ENCODE peak calls at places on chromosomes 6 and 20, in four cellular contexts. X is activated CD4-positive, alpha-beta T cell treated with anti-CD3 and anti-CD28 coated beads for 36 hours; W is effector memory CD8-positive, alpha-beta T cell; B is T-helper 17 cell. M is an unnamed sample.
A peak's percentile ranks its signal among the peaks of the same experiment; 100 is the strongest.

GRCh38 chr20:22339946-22340345 is 244.4 kb downstream of the FOXA2 start:
- ATAC-seq in X (no peak), W (no peak), B (no peak), M (no peak)

GRCh38 chr6:129552413-129552812 is 157.6 kb downstream of the ARHGAP18 start:
- ATAC-seq in X (no peak), W (no peak), B (no peak), M (no peak)

GRCh38 chr6:148530394-148530923 is 187.8 kb downstream of the SASH1 start:
- ATAC-seq in X (no peak), W (no peak), B (no peak), M (peak; percentile 60)

GRCh38 chr6:148193063-148193680 is 149.5 kb upstream of the SASH1 start:
- ATAC-seq in X (no peak), W (no peak), B (no peak), M (no peak)

GRCh38 chr6:45054610-45055009 is 273.5 kb upstream of the RUNX2 start:
- ATAC-seq in X (no peak), W (peak; percentile 66), B (peak; percentile 50), M (no peak)

GRCh38 chr6:87116922-87117321 is 22.0 kb upstream of the CGA start:
- ATAC-seq in X (no peak), W (no peak), B (no peak), M (no peak)

GRCh38 chr20:12058201-12058600 is 140.5 kb downstream of the BTBD3 start:
- ATAC-seq in X (no peak), W (no peak), B (no peak), M (no peak)

GRCh38 chr6:157688960-157689599 is 134.0 kb upstream of the SNX9 start:
- ATAC-seq in X (no peak), W (no peak), B (no peak), M (no peak)

GRCh38 chr6:53103993-53104675 is 38.9 kb downstream of the FBXO9 start:
- ATAC-seq in X (no peak), W (no peak), B (no peak), M (no peak)

GRCh38 chr20:36017034-36017951 is 48.9 kb downstream of the CNBD2 start:
- ATAC-seq in X (no peak), W (no peak), B (no peak), M (peak; percentile 17)

GRCh38 chr6:155256122-155256795 is 7.6 kb upstream of the CLDN20 start:
- ATAC-seq in X (no peak), W (no peak), B (no peak), M (no peak)

GRCh38 chr6:11410539-11411307 is 126.8 kb upstream of the TMEM170B start:
- ATAC-seq in X (peak; percentile 72), W (no peak), B (no peak), M (peak; percentile 79)

GRCh38 chr6:301526-301925 is 9.2 kb downstream of the DUSP22 start:
- ATAC-seq in X (no peak), W (no peak), B (no peak), M (no peak)

GRCh38 chr6:106692112-106692822 is 62.9 kb downstream of the QRSL1 start:
- ATAC-seq in X (no peak), W (no peak), B (no peak), M (no peak)

GRCh38 chr6:146361367-146361924 is 182.2 kb upstream of the RAB32 start:
- ATAC-seq in X (no peak), W (no peak), B (no peak), M (no peak)

GRCh38 chr20:60877071-60877470 is 375.0 kb upstream of the CDH4 start:
- ATAC-seq in X (no peak), W (no peak), B (no peak), M (no peak)

GRCh38 chr20:22502731-22503191 is 81.6 kb downstream of the FOXA2 start:
- ATAC-seq in X (no peak), W (no peak), B (no peak), M (no peak)

GRCh38 chr6:34341481-34341971 is 50.9 kb downstream of the NUDT3 start:
- ATAC-seq in X (no peak), W (no peak), B (no peak), M (no peak)

GRCh38 chr20:43981535-43981934 is 66.9 kb downstream of the TOX2 start:
- ATAC-seq in X (no peak), W (no peak), B (no peak), M (no peak)

GRCh38 chr6:1786455-1787108 is 176.9 kb downstream of the FOXC1 start:
- ATAC-seq in X (peak; percentile 97), W (peak; percentile 56), B (no peak), M (peak; percentile 82)

GRCh38 chr6:169906741-169907418 is 155.5 kb downstream of the ERMARD start:
- ATAC-seq in X (no peak), W (no peak), B (no peak), M (no peak)

GRCh38 chr20:43433250-43433854 is 24.3 kb upstream of the SRSF6 start:
- ATAC-seq in X (no peak), W (no peak), B (no peak), M (no peak)

GRCh38 chr6:25930532-25931410 is at the start of gene SLC17A2:
- ATAC-seq in X (no peak), W (no peak), B (no peak), M (no peak)

GRCh38 chr6:99592900-99593299 is 13.7 kb upstream of the PRDM13 start:
- ATAC-seq in X (no peak), W (no peak), B (no peak), M (no peak)

GRCh38 chr20:37686762-37687477 is 6.9 kb upstream of the CTNNBL1 start:
- ATAC-seq in X (peak; percentile 94), W (no peak), B (no peak), M (no peak)

GRCh38 chr20:31632503-31633338 is 5.0 kb upstream of the COX4I2 start:
- ATAC-seq in X (no peak), W (no peak), B (no peak), M (no peak)

GRCh38 chr6:3697609-3698008 is 53.9 kb downstream of the PXDC1 start:
- ATAC-seq in X (no peak), W (no peak), B (no peak), M (no peak)

GRCh38 chr20:25859649-25860530 is 163.2 kb upstream of the ZNF337 start:
- ATAC-seq in X (no peak), W (peak; percentile 64), B (peak; percentile 66), M (no peak)

GRCh38 chr20:18304618-18305017 is 16.3 kb downstream of the ZNF133 start:
- ATAC-seq in X (no peak), W (no peak), B (no peak), M (no peak)

GRCh38 chr20:45909336-45909808 is 2.6 kb downstream of the PLTP start:
- ATAC-seq in X (no peak), W (no peak), B (no peak), M (no peak)

M was measured in stimulated activated memory B cell treated with anti-CD40 and anti-IgM and Interleukin-4, amounts not matched to agents 10 μg/mL and 1 μg/mL and 100 μg/mL, for 72 hours.